ENCODE peak calls at places on chromosomes 1 and 21, in four cellular contexts. One of them, this sample, is unnamed.

GRCh38 chr1:108703939-108704338 is 8.8 kb upstream of the FNDC7 start:
- DNase-seq in GM03348: no peak
- DNase-seq in NCI-H2029 treated with DMSO at 0.1 percent for 48 hours: no peak
- DNase-seq in retina: no peak
- DNase-seq in this sample: no peak

GRCh38 chr21:8993284-8993942 is 1528.0 kb upstream of the TPTE start:
- DNase-seq in retina: no peak
- DNase-seq in NCI-H2029 treated with DMSO at 0.1 percent for 48 hours: no peak
- DNase-seq in GM03348: no peak
- DNase-seq in this sample: no peak

GRCh38 chr1:102693345-102693744 is 415.0 kb downstream of the COL11A1 start:
- DNase-seq in retina: no peak
- DNase-seq in GM03348: no peak
- DNase-seq in NCI-H2029 treated with DMSO at 0.1 percent for 48 hours: no peak
- DNase-seq in this sample: no peak

GRCh38 chr1:58136502-58136901 is 410.0 kb downstream of the OMA1 start:
- DNase-seq in retina: no peak
- DNase-seq in NCI-H2029 treated with DMSO at 0.1 percent for 48 hours: no peak
- DNase-seq in GM03348: no peak
- DNase-seq in this sample: no peak

GRCh38 chr1:30302808-30303310 is 420.5 kb downstream of the MATN1 start:
- DNase-seq in retina: peak; percentile 46
- DNase-seq in GM03348: no peak
- DNase-seq in NCI-H2029 treated with DMSO at 0.1 percent for 48 hours: peak; percentile 58
- DNase-seq in this sample: no peak

GRCh38 chr1:78649628-78650027 is at the start of gene IFI44:
- DNase-seq in NCI-H2029 treated with DMSO at 0.1 percent for 48 hours: peak; percentile 61
- DNase-seq in GM03348: peak; percentile 74
- DNase-seq in retina: no peak
- DNase-seq in this sample: peak; percentile 33

GRCh38 chr1:243474906-243475305 is 219.1 kb downstream of the SDCCAG8 start:
- DNase-seq in NCI-H2029 treated with DMSO at 0.1 percent for 48 hours: no peak
- DNase-seq in retina: peak; percentile 63
- DNase-seq in GM03348: no peak
- DNase-seq in this sample: no peak

GRCh38 chr1:19353596-19353995 is 41.5 kb downstream of the SLC66A1 start:
- DNase-seq in GM03348: no peak
- DNase-seq in NCI-H2029 treated with DMSO at 0.1 percent for 48 hours: peak; percentile 64
- DNase-seq in retina: no peak
- DNase-seq in this sample: no peak

This sample was measured in ascending aorta.